ENCODE peak calls at places on chromosomes 5 and 9, in five cellular contexts. P is T1000; T is activated CD4-positive, alpha-beta T cell treated with anti-CD3 and anti-CD28 coated beads for 24 hours; S is stimulated activated CD8-positive, alpha-beta memory T cell treated with anti-CD3 and anti-CD28 coated beads, Interleukin-4, amount 100 ng/mL, for 4 hours; F is cardiac fibroblast. K is an unnamed sample.
A peak's percentile ranks its signal among the peaks of the same experiment; 100 is the strongest.

GRCh38 chr9:76576344-76576743 is 117.4 kb downstream of the GCNT1 start:
- DNase-seq in P (no peak), T (peak; percentile 38), S (peak; percentile 33), F (peak; percentile 91), K (no peak)

GRCh38 chr5:116629168-116629567 is 54.5 kb upstream of the SEMA6A start:
- DNase-seq in P (no peak), T (no peak), S (no peak), F (no peak), K (no peak)

GRCh38 chr5:55456216-55456895 is 78.4 kb downstream of the PLPP1 start:
- DNase-seq in P (no peak), T (no peak), S (no peak), F (peak; percentile 74), K (no peak)

GRCh38 chr9:70478963-70479641 is 64.6 kb upstream of the KLF9 start:
- DNase-seq in P (no peak), T (no peak), S (no peak), F (peak; percentile 80), K (no peak)

GRCh38 chr9:114290561-114290986 is 32.3 kb upstream of the ORM1 start:
- DNase-seq in P (no peak), T (no peak), S (no peak), F (no peak), K (no peak)

GRCh38 chr9:78239506-78239905 is 3.6 kb downstream of the CEP78 start:
- DNase-seq in P (no peak), T (no peak), S (no peak), F (no peak), K (peak; percentile 78)

GRCh38 chr5:9388941-9389674 is 156.8 kb downstream of the SEMA5A start:
- DNase-seq in P (no peak), T (no peak), S (no peak), F (no peak), K (no peak)

GRCh38 chr9:88433583-88434240 is 45.5 kb downstream of the SPIN1 start:
- DNase-seq in P (no peak), T (no peak), S (no peak), F (peak; percentile 46), K (no peak)

GRCh38 chr9:81552571-81552970 is 136.8 kb downstream of the TLE1 start:
- DNase-seq in P (no peak), T (no peak), S (no peak), F (no peak), K (no peak)

GRCh38 chr5:130536726-130537125 is 628.3 kb downstream of the HINT1 start:
- DNase-seq in P (no peak), T (no peak), S (no peak), F (no peak), K (no peak)

GRCh38 chr9:91119147-91119546 is 242.6 kb downstream of the AUH start:
- DNase-seq in P (no peak), T (no peak), S (no peak), F (peak; percentile 41), K (no peak)

GRCh38 chr9:37801287-37801850 is 772 bp downstream of the DCAF10 start:
- DNase-seq in P (no peak), T (peak; percentile 25), S (no peak), F (peak; percentile 29), K (peak; percentile 8)

GRCh38 chr9:89999176-89999533 is 394.3 kb downstream of the GADD45G start:
- DNase-seq in P (no peak), T (no peak), S (no peak), F (no peak), K (no peak)

GRCh38 chr9:33380390-33381094 is 21.8 kb downstream of the AQP7 start:
- DNase-seq in P (no peak), T (no peak), S (no peak), F (no peak), K (no peak)

GRCh38 chr9:20804476-20805253 is 120.6 kb downstream of the FOCAD start:
- DNase-seq in P (no peak), T (no peak), S (no peak), F (no peak), K (no peak)

GRCh38 chr5:110440058-110440457 is 286.4 kb downstream of the TMEM232 start:
- DNase-seq in P (no peak), T (no peak), S (no peak), F (no peak), K (no peak)

GRCh38 chr5:87368601-87369000 is 44.1 kb downstream of the CCNH start:
- DNase-seq in P (no peak), T (no peak), S (no peak), F (no peak), K (no peak)

GRCh38 chr9:27117489-27118135 is 8.6 kb downstream of the TEK start:
- DNase-seq in P (no peak), T (no peak), S (no peak), F (peak; percentile 91), K (no peak)

GRCh38 chr5:10591946-10592345 is 28.1 kb downstream of the ANKRD33B start:
- DNase-seq in P (no peak), T (no peak), S (no peak), F (no peak), K (no peak)

GRCh38 chr5:167985373-167985772 is 306.1 kb upstream of the WWC1 start:
- DNase-seq in P (no peak), T (no peak), S (no peak), F (no peak), K (no peak)

GRCh38 chr5:6043491-6044310 is 334.6 kb downstream of the MED10 start:
- DNase-seq in P (no peak), T (no peak), S (no peak), F (no peak), K (no peak)

GRCh38 chr9:17928228-17928627 is 349.4 kb downstream of the SH3GL2 start:
- DNase-seq in P (no peak), T (no peak), S (no peak), F (no peak), K (no peak)

GRCh38 chr9:87950765-87951488 is 23.4 kb downstream of the CDK20 start:
- DNase-seq in P (no peak), T (no peak), S (no peak), F (peak; percentile 47), K (peak; percentile 17)

GRCh38 chr5:126354857-126355731 is 68.1 kb upstream of the GRAMD2B start:
- DNase-seq in P (no peak), T (no peak), S (no peak), F (no peak), K (no peak)

GRCh38 chr9:589723-590122 is 251.8 kb upstream of the DMRT1 start:
- DNase-seq in P (no peak), T (no peak), S (no peak), F (peak; percentile 24), K (no peak)

GRCh38 chr5:146541956-146542849 is 26.2 kb upstream of the GPR151 start:
- DNase-seq in P (peak; percentile 48), T (peak; percentile 65), S (peak; percentile 32), F (peak; percentile 68), K (peak; percentile 89)

GRCh38 chr5:9034671-9035070 is 511.2 kb downstream of the SEMA5A start:
- DNase-seq in P (no peak), T (no peak), S (no peak), F (peak; percentile 79), K (no peak)

GRCh38 chr9:107213561-107214028 is 69.5 kb upstream of the RAD23B start:
- DNase-seq in P (peak; percentile 40), T (no peak), S (no peak), F (peak; percentile 95), K (no peak)

GRCh38 chr5:121640298-121640697 is 211.4 kb upstream of the FTMT start:
- DNase-seq in P (no peak), T (no peak), S (no peak), F (no peak), K (no peak)

GRCh38 chr5:75089137-75089536 is 36.8 kb upstream of the GCNT4 start:
- DNase-seq in P (no peak), T (no peak), S (no peak), F (no peak), K (no peak)

K was measured in HAP-1.